ENCODE peak calls at places on chromosomes 3 and 15, in four cellular contexts. J is Caco-2, N is fibroblast of pulmonary artery, A is RWPE1. F is an unnamed sample.

GRCh38 chr3:4814302-4814903 is 164.8 kb upstream of the BHLHE40 start:
- DNase-seq in A (no peak), N (peak), J (no peak), F (no peak)

GRCh38 chr15:83304861-83305661 is 20.6 kb upstream of the BNC1 start:
- DNase-seq in N (no peak), J (no peak), A (peak), F (no peak)

GRCh38 chr15:39616731-39617455 is 36.0 kb downstream of the THBS1 start:
- DNase-seq in N (no peak), A (peak), J (no peak), F (no peak)

GRCh38 chr15:62641782-62642181 is 400.8 kb upstream of the TPM1 start:
- DNase-seq in N (no peak), A (no peak), J (no peak), F (no peak)

GRCh38 chr3:14465425-14465824 is 63.0 kb downstream of the SLC6A6 start:
- DNase-seq in A (no peak), N (no peak), J (no peak), F (no peak)

GRCh38 chr3:154151969-154152368 is 30.8 kb downstream of the ARHGEF26 start:
- DNase-seq in N (peak), J (no peak), A (no peak), F (no peak)

GRCh38 chr15:68383161-68384074 is 48.5 kb downstream of the ITGA11 start:
- DNase-seq in J (no peak), A (peak), N (peak), F (peak)

GRCh38 chr15:78276032-78276943 is 11.9 kb downstream of the DNAJA4 start:
- DNase-seq in A (no peak), J (no peak), N (no peak), F (no peak)

GRCh38 chr15:74170083-74170844 is 3.2 kb upstream of the ISLR start:
- DNase-seq in A (no peak), J (no peak), N (no peak), F (no peak)

GRCh38 chr15:63291507-63291906 is 14.1 kb downstream of the APH1B start:
- DNase-seq in A (no peak), J (no peak), N (peak), F (no peak)

GRCh38 chr3:40899286-40899712 is 300.0 kb upstream of the CTNNB1 start:
- DNase-seq in A (peak), J (no peak), N (peak), F (no peak)

GRCh38 chr3:140004271-140004670 is 69.3 kb downstream of the CLSTN2 start:
- DNase-seq in J (no peak), N (no peak), A (no peak), F (no peak)

GRCh38 chr15:68807249-68807648 is 13.4 kb downstream of the ANP32A start:
- DNase-seq in J (no peak), N (no peak), A (no peak), F (no peak)

GRCh38 chr3:107664614-107665013 is 141.9 kb downstream of the BBX start:
- DNase-seq in N (peak), J (no peak), A (no peak), F (no peak)

GRCh38 chr3:104885214-104885814 is 481.4 kb upstream of the ALCAM start:
- DNase-seq in J (no peak), A (no peak), N (no peak), F (no peak)

GRCh38 chr3:151236316-151236715 is 33.3 kb upstream of the GPR171 start:
- DNase-seq in N (no peak), A (no peak), J (no peak), F (no peak)

GRCh38 chr3:49500408-49501257 is 30.6 kb downstream of the DAG1 start:
- DNase-seq in N (peak), A (peak), J (peak), F (peak)

DNA sequence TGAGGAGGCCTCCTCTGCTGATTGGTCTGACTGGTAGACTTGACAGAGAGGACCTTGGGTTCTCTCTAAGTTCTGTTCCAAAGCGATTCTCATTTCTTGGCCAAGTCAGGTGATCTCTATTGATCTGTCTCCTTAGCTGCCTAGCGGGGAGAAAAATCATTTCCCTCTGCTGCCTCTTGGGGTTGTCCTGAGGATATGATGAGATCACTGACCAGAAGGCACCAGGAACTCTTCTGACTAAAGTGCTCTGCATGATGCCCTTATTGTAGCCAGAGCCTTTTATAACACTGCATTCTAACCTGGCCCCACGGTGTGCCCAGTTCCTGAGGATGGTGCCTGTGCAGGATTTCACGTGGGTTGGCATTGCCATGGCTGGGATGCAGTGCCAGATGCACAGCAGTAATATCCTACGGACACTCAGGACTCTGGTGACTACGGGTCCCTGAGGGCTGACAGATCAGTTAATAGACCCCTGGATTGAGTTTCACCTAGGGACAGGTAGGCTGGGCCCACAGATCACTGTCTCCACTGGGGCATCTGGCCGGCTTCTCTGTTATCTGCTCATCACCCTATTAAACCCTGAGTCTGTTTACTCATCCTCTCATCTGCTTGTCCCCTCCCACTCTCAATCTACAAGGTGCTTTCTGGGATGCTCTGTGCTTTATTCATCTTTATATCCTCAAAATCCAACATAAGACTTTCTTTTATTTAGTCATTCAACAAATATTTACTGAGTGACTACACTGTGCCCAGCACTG is 3.9 kb upstream of the HEG1 start:
- DNase-seq in N (no peak), J (no peak), A (no peak), F (peak)
- TF ChIP-seq CTCF in N (no peak), J (no peak), A (no peak), F (no peak)

DNA sequence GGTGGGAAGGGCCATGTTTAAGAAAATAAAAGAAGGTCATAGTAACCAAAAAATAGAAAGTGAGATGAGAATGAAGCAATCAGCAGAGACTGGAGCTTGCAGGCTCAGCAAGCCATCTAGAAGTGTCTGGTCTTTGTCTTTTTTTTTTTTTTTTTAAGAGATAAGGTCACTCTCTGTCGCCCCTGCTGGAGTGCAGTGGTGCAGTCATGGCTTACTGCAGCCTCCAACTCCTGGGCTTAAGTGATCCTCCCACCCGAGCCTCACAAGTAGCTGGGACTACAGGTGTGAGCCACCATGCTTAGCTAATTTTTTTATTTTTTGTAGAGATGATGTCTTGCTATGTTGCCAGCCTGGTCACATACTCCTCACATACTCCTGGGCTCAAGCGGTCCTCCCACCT is 36.2 kb downstream of the GXYLT2 start:
- DNase-seq in J (no peak), A (no peak), N (no peak), F (no peak)
- TF ChIP-seq CTCF in J (no peak), A (no peak), N (peak), F (no peak)

DNA sequence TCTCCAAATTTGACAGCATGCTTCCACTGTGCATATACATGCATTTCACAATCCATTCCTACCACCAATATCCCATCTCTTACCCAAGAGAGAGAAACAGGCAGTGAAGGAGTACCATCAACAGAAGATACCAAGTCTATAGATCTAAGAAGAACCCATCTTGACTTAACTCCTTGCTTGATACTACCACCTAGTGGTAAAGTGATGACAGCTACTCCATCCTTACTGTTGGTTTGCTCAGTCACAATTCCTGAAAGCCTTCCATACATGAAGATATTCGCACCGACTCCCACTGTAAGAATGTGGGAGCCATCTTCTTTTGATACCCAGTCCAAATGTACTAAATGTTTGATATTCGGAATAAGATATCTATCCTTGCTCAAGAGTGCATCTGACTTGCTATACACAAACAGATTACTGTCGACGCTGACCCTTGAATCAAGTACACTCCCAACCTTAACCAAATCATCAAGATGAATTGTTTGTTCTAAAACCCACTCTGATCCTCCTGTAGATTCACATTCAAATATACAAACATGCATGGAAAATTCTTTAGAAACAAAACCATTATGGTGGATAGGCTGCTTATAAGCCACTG is 123.1 kb downstream of the DMXL2 start:
- DNase-seq in N (peak), A (peak), J (no peak), F (peak)
- TF ChIP-seq CTCF in N (peak), A (peak), J (peak), F (peak)

DNA sequence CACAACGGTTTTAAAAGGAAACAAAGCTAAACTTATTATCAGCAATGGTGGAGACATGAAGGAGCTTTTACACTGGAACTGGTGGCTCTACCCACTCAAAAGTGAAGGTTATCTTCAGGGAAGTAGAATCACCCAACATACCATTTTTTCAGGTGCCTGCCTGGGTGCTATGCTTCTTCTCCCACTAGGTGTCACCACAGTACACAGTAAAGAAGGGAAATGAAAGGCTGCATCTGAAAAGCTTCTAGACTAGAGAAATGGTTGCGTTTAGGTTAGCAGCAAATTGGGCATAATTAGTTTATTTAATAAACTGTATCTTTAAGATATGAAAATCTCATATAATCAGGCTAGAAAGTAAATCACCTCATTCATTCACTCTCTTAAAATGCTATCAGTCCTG is 47.0 kb upstream of the SELENOK start:
- DNase-seq in J (peak), N (peak), A (peak), F (peak)
- TF ChIP-seq CTCF in J (peak), N (peak), A (peak), F (peak)

GRCh38 chr3:185070491-185071335 is 82.1 kb downstream of the C3orf70 start:
- DNase-seq in J (no peak), A (no peak), N (peak), F (peak)
- TF ChIP-seq CTCF in J (peak), A (no peak), N (peak), F (no peak)

DNA sequence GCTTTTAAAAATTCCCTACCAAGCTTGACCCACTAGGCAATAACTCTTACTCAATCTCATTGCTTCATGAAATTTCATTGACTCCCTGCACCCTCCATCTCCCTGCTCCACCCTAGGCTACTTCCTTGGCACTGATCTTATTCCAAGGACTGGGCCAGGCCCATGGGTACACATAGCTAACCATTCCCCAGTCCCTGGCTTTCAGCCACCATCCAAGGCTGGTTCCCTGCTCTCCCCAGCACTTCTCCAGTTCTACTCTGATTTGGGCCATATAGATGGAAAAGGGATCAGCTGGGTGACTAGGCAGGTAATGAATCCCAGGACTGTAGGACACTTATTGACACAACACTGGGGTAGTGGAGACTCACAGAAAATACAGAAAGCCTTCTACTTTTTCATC is 88.1 kb upstream of the NEO1 start:
- DNase-seq in A (no peak), J (no peak), N (no peak), F (no peak)
- TF ChIP-seq CTCF in A (no peak), J (no peak), N (no peak), F (no peak)

GRCh38 chr15:89090791-89091666 is 2.8 kb downstream of the ABHD2 start:
- DNase-seq in J (no peak), A (peak), N (peak), F (peak)
- TF ChIP-seq CTCF in J (no peak), A (no peak), N (no peak), F (peak)